ENCODE peak calls at places on chromosomes 13 and 19, in seven cellular contexts. D is aorta, N is uterus, K is PC-9, R is Peyer's patch, Q is HCT116, Z is iPS DF 6.9. O is an unnamed sample. For H3K9me3, the result is how much of the 10 kb centered on the place peaks cover.

GRCh38 chr19:10819124-10820060 is 16.6 kb downstream of the TMED1 start:
- DNase-seq in N (no peak), K (no peak), D (no peak), R (no peak), Q (no peak), Z (no peak), O (no peak)

GRCh38 chr19:5696196-5697021 is 6.3 kb downstream of the RPL36 start:
- DNase-seq in N (no peak), K (no peak), Z (no peak), D (no peak), R (no peak), Q (no peak), O (no peak)

GRCh38 chr19:49758292-49758691 is 4.8 kb downstream of the TSKS start:
- DNase-seq in Z (no peak), K (no peak), N (no peak), Q (no peak), R (no peak), D (no peak), O (no peak)

GRCh38 chr19:4457654-4458406 is at the start of gene UBXN6:
- DNase-seq in K (peak), D (peak), R (peak), N (peak), Z (peak), Q (peak), O (peak)

GRCh38 chr13:95168191-95168590 is 133.1 kb downstream of the ABCC4 start:
- DNase-seq in Q (no peak), Z (no peak), R (no peak), D (no peak), N (no peak), K (no peak), O (no peak)

GRCh38 chr13:80436571-80437169 is 95.7 kb upstream of the SPRY2 start:
- DNase-seq in Z (no peak), R (no peak), Q (no peak), K (no peak), N (peak), D (no peak), O (no peak)

GRCh38 chr13:21541271-21541670 is 62.7 kb downstream of the MICU2 start:
- DNase-seq in K (no peak), N (no peak), Q (no peak), Z (no peak), R (no peak), D (no peak), O (no peak)

GRCh38 chr19:38838208-38838985 is 6.8 kb upstream of the ECH1 start:
- DNase-seq in N (no peak), D (no peak), R (no peak), Q (peak), Z (no peak), K (peak), O (no peak)

GRCh38 chr13:44305845-44306244 is 67.8 kb upstream of the SERP2 start:
- DNase-seq in R (no peak), D (no peak), K (peak), Q (no peak), N (no peak), Z (no peak), O (no peak)

DNA sequence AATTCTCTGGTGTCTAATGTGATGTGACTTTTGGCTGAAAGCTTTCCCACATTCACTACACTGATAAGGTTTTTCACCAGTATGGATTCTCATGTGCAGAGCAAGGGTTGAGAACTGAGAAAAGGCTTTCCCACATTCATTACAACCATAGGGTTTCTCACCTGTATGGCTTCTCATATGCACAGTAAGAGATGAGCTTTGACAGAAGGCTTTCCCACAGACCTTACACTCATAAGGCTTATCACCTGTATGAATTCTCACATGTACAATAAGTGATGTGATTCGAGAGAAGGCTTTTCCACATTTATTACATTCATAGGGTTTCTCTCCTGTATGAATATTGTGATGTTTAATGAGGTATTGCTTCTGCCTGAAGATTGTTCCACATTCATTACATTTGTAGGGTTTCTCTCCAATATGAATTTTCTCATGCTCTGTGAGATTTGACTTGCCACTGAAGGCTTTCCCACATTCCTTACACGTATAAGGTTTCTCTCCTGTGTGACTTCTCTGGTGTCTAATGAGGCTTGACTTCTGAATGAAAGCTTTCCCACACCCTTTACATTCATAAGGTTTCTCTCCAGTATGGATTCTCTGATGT is 14.0 kb downstream of the ZNF260 start:
- DNase-seq in D (no peak), Q (no peak), K (no peak), R (no peak), N (no peak), Z (no peak), O (no peak)
- H3K9me3 ChIP-seq in D (under half), Q (under half), K (half or more), R (under half), N (half or more), Z (under half), O (under half)

GRCh38 chr19:58227964-58228583 is 640 bp upstream of the ZNF544 start:
- DNase-seq in D (no peak), R (no peak), Q (no peak), Z (no peak), K (no peak), N (no peak), O (no peak)
- H3K9me3 ChIP-seq in D (under half), R (under half), Q (under half), Z (under half), K (under half), N (under half), O (under half)

GRCh38 chr19:2845107-2845506 is 3.8 kb downstream of the ZNF555 start:
- DNase-seq in R (no peak), K (no peak), N (no peak), Z (no peak), Q (no peak), D (no peak), O (no peak)

GRCh38 chr19:2846180-2846935 is 5.1 kb downstream of the ZNF555 start:
- DNase-seq in Z (no peak), K (no peak), N (no peak), R (no peak), D (no peak), Q (no peak), O (no peak)

GRCh38 chr19:2850256-2850925 is 9.1 kb downstream of the ZNF555 start:
- DNase-seq in Q (no peak), Z (no peak), N (no peak), D (no peak), R (no peak), K (no peak), O (no peak)

GRCh38 chr19:2848625-2849024 is 7.3 kb downstream of the ZNF555 start:
- DNase-seq in K (no peak), D (no peak), Z (no peak), N (no peak), R (no peak), Q (no peak), O (no peak)

GRCh38 chr19:2847507-2847906 is 6.2 kb downstream of the ZNF555 start:
- DNase-seq in K (no peak), Z (no peak), N (no peak), R (no peak), Q (no peak), D (no peak), O (no peak)
- H3K9me3 ChIP-seq in K (under half), Z (under half), N (under half), R (under half), Q (under half), D (under half), O (under half)

GRCh38 chr19:15841875-15842569 is 26.6 kb upstream of the OR10H1 start:
- DNase-seq in R (no peak), Z (no peak), N (no peak), K (no peak), D (no peak), Q (no peak), O (no peak)
- H3K9me3 ChIP-seq in R (under half), Z (under half), N (under half), K (under half), D (under half), Q (under half), O (under half)

DNA sequence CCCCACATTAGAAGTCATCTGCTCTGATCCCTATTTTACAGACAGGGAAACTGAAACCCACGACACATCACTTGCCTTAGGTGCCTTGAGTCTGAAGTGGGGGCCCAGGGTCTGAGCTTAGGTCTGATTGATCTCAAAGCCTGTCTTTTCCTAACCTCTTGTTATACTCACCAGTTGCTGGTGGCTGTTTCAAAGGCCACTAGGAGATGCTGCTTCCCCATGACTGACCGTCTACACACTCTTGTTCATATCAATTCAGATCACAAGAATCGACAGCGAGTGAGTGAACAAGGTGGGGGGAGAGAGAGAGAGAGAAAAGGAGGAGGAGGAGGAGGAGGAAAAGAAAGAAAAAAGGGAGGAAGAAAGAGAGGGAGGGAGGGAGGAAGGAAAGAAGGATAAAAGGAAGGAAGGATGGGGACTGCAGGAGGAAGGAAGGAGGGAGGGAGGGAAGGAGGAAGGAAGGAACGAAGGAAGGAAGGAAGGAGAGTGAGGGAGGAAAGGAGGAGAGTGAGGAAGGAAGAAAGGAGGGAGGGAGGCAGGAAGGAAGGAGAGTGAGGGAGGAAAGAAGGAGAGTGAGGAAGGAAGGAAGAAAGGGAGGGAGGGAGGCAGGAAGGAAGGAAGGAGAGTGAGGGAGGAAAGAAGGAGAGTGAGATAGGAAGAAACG is 3.3 kb downstream of the OR10H1 start:
- DNase-seq in K (no peak), N (no peak), Q (peak), R (no peak), D (no peak), Z (no peak), O (no peak)
- H3K9me3 ChIP-seq in K (under half), N (under half), Q (under half), R (under half), D (under half), Z (under half), O (under half)

GRCh38 chr19:57632987-57633831 is at the start of gene ZNF211:
- DNase-seq in Z (peak), N (peak), Q (peak), K (peak), R (peak), D (peak), O (peak)

GRCh38 chr19:57633832-57634131 is 814 bp downstream of the ZNF211 start:
- DNase-seq in K (no peak), Z (no peak), D (no peak), Q (no peak), N (no peak), R (no peak), O (no peak)

GRCh38 chr19:57641715-57642234 is 8.8 kb downstream of the ZNF211 start:
- DNase-seq in K (no peak), N (no peak), D (no peak), Z (no peak), Q (no peak), R (no peak), O (no peak)

GRCh38 chr19:57642396-57643046 is 9.6 kb downstream of the ZNF211 start:
- DNase-seq in D (no peak), N (no peak), K (no peak), R (no peak), Q (no peak), Z (no peak), O (no peak)

GRCh38 chr19:57637379-57637778 is 4.4 kb downstream of the ZNF211 start:
- DNase-seq in R (no peak), Z (no peak), N (no peak), Q (no peak), K (no peak), D (no peak), O (no peak)
- H3K9me3 ChIP-seq in R (under half), Z (under half), N (half or more), Q (under half), K (under half), D (under half), O (under half)

GRCh38 chr19:9348671-9349070 is 14.1 kb upstream of the ZNF177 start:
- DNase-seq in D (no peak), R (no peak), Q (no peak), K (no peak), N (no peak), Z (no peak), O (no peak)
- H3K9me3 ChIP-seq in D (under half), R (under half), Q (under half), K (under half), N (half or more), Z (under half), O (under half)

GRCh38 chr19:36931684-36932083 is 15.6 kb downstream of the ZNF568 start:
- DNase-seq in Z (no peak), Q (no peak), K (no peak), N (no peak), R (no peak), D (no peak), O (no peak)
- H3K9me3 ChIP-seq in Z (under half), Q (under half), K (under half), N (under half), R (under half), D (under half), O (under half)

DNA sequence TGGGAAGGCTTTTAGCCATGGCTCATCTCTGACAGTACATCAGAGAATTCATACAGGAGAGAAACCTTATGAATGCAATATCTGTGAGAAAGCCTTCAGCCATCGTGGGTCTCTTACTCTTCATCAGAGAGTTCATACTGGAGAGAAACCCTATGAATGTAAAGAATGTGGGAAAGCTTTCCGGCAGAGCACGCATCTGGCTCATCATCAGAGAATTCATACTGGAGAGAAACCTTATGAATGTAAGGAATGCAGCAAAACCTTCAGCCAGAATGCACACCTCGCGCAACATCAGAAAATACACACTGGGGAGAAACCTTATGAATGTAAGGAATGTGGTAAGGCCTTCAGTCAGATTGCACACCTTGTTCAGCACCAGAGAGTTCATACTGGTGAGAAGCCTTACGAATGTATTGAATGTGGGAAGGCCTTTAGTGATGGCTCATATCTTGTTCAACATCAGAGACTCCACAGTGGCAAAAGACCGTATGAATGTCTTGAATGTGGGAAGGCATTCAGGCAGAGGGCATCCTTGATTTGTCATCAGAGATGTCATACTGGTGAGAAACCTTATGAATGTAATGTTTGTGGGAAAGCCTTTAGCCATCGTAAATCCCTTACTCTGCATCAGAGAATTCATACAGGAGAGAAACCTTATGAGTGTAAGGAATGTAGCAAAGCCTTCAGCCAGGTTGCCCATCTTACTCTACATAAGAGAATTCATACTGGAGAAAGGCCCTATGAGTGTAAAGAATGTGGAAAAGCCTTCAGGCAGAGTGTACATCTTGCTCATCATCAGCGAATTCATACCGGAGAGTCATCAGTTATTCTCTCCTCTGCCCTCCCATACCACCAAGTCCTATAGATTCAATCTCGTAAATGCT is 10.7 kb downstream of the ZNF470 start:
- DNase-seq in R (no peak), Z (no peak), D (no peak), K (no peak), Q (no peak), N (no peak), O (no peak)
- H3K9me3 ChIP-seq in R (under half), Z (under half), D (under half), K (half or more), Q (under half), N (half or more), O (under half)

O was measured in cardiac muscle cell.